ENCODE peak calls at places on chromosome 10, in nine cellular contexts. One of them, this sample, is unnamed.

GRCh38 chr10:103564799-103565365 is 71.4 kb downstream of the NEURL1 start:
- DNase-seq in brain pericyte: no peak
- DNase-seq in hepatocyte: peak
- DNase-seq in osteocyte: no peak
- DNase-seq in DMS53: peak
- DNase-seq in NCI-H1436: no peak
- DNase-seq in GM10248: peak
- DNase-seq in activated CD8-positive, alpha-beta T cell treated with anti-CD3 and anti-CD28 coated beads for 36 hours: peak
- DNase-seq in NCI-H510A: no peak
- DNase-seq in this sample: no peak

GRCh38 chr10:60135020-60135419 is 228.7 kb upstream of the CCDC6 start:
- DNase-seq in osteocyte: no peak
- DNase-seq in activated CD8-positive, alpha-beta T cell treated with anti-CD3 and anti-CD28 coated beads for 36 hours: no peak
- DNase-seq in NCI-H510A: no peak
- DNase-seq in hepatocyte: no peak
- DNase-seq in NCI-H1436: no peak
- DNase-seq in brain pericyte: no peak
- DNase-seq in GM10248: no peak
- DNase-seq in DMS53: no peak
- DNase-seq in this sample: no peak

GRCh38 chr10:3623746-3624145 is 161.3 kb downstream of the KLF6 start:
- DNase-seq in brain pericyte: no peak
- DNase-seq in osteocyte: no peak
- DNase-seq in DMS53: no peak
- DNase-seq in GM10248: no peak
- DNase-seq in hepatocyte: no peak
- DNase-seq in NCI-H510A: no peak
- DNase-seq in activated CD8-positive, alpha-beta T cell treated with anti-CD3 and anti-CD28 coated beads for 36 hours: no peak
- DNase-seq in NCI-H1436: no peak
- DNase-seq in this sample: no peak

GRCh38 chr10:83603708-83604107 is 535.6 kb upstream of the GHITM start:
- DNase-seq in activated CD8-positive, alpha-beta T cell treated with anti-CD3 and anti-CD28 coated beads for 36 hours: peak
- DNase-seq in hepatocyte: no peak
- DNase-seq in DMS53: peak
- DNase-seq in NCI-H510A: peak
- DNase-seq in brain pericyte: no peak
- DNase-seq in GM10248: peak
- DNase-seq in NCI-H1436: no peak
- DNase-seq in osteocyte: no peak
- DNase-seq in this sample: no peak

GRCh38 chr10:120612756-120613155 is 155.7 kb downstream of the PLPP4 start:
- DNase-seq in NCI-H1436: no peak
- DNase-seq in NCI-H510A: no peak
- DNase-seq in DMS53: no peak
- DNase-seq in activated CD8-positive, alpha-beta T cell treated with anti-CD3 and anti-CD28 coated beads for 36 hours: no peak
- DNase-seq in GM10248: no peak
- DNase-seq in brain pericyte: no peak
- DNase-seq in osteocyte: no peak
- DNase-seq in hepatocyte: no peak
- DNase-seq in this sample: no peak

GRCh38 chr10:43078175-43078985 is 1.5 kb downstream of the RET start:
- DNase-seq in hepatocyte: no peak
- DNase-seq in NCI-H510A: no peak
- DNase-seq in NCI-H1436: no peak
- DNase-seq in DMS53: peak
- DNase-seq in GM10248: no peak
- DNase-seq in activated CD8-positive, alpha-beta T cell treated with anti-CD3 and anti-CD28 coated beads for 36 hours: no peak
- DNase-seq in osteocyte: no peak
- DNase-seq in brain pericyte: no peak
- DNase-seq in this sample: no peak

GRCh38 chr10:25388188-25388861 is 213.5 kb downstream of the GPR158 start:
- DNase-seq in NCI-H1436: no peak
- DNase-seq in activated CD8-positive, alpha-beta T cell treated with anti-CD3 and anti-CD28 coated beads for 36 hours: no peak
- DNase-seq in hepatocyte: no peak
- DNase-seq in brain pericyte: no peak
- DNase-seq in GM10248: no peak
- DNase-seq in osteocyte: no peak
- DNase-seq in NCI-H510A: no peak
- DNase-seq in DMS53: no peak
- DNase-seq in this sample: no peak

GRCh38 chr10:100528123-100528884 is 1.4 kb downstream of the NDUFB8 start:
- DNase-seq in brain pericyte: no peak
- DNase-seq in NCI-H1436: no peak
- DNase-seq in GM10248: no peak
- DNase-seq in activated CD8-positive, alpha-beta T cell treated with anti-CD3 and anti-CD28 coated beads for 36 hours: peak
- DNase-seq in NCI-H510A: no peak
- DNase-seq in hepatocyte: no peak
- DNase-seq in DMS53: no peak
- DNase-seq in osteocyte: no peak
- DNase-seq in this sample: no peak

GRCh38 chr10:105797234-105797890 is 1156.3 kb downstream of the SORCS3 start:
- DNase-seq in DMS53: peak
- DNase-seq in NCI-H1436: no peak
- DNase-seq in activated CD8-positive, alpha-beta T cell treated with anti-CD3 and anti-CD28 coated beads for 36 hours: no peak
- DNase-seq in brain pericyte: no peak
- DNase-seq in NCI-H510A: no peak
- DNase-seq in hepatocyte: peak
- DNase-seq in osteocyte: no peak
- DNase-seq in GM10248: peak
- DNase-seq in this sample: no peak

GRCh38 chr10:129646921-129647320 is 179.9 kb downstream of the MGMT start:
- DNase-seq in GM10248: no peak
- DNase-seq in NCI-H1436: no peak
- DNase-seq in brain pericyte: no peak
- DNase-seq in NCI-H510A: no peak
- DNase-seq in osteocyte: no peak
- DNase-seq in activated CD8-positive, alpha-beta T cell treated with anti-CD3 and anti-CD28 coated beads for 36 hours: no peak
- DNase-seq in DMS53: no peak
- DNase-seq in hepatocyte: no peak
- DNase-seq in this sample: no peak

GRCh38 chr10:119412831-119413737 is 129.4 kb downstream of the RGS10 start:
- DNase-seq in osteocyte: no peak
- DNase-seq in DMS53: no peak
- DNase-seq in NCI-H1436: no peak
- DNase-seq in GM10248: no peak
- DNase-seq in activated CD8-positive, alpha-beta T cell treated with anti-CD3 and anti-CD28 coated beads for 36 hours: no peak
- DNase-seq in NCI-H510A: peak
- DNase-seq in brain pericyte: no peak
- DNase-seq in hepatocyte: peak
- DNase-seq in this sample: no peak

GRCh38 chr10:91206427-91206826 is 14.0 kb upstream of the PCGF5 start:
- DNase-seq in NCI-H510A: no peak
- DNase-seq in GM10248: no peak
- DNase-seq in NCI-H1436: no peak
- DNase-seq in activated CD8-positive, alpha-beta T cell treated with anti-CD3 and anti-CD28 coated beads for 36 hours: no peak
- DNase-seq in brain pericyte: no peak
- DNase-seq in osteocyte: no peak
- DNase-seq in DMS53: no peak
- DNase-seq in hepatocyte: no peak
- DNase-seq in this sample: no peak

GRCh38 chr10:63084690-63085377 is 48.3 kb upstream of the NRBF2 start:
- DNase-seq in hepatocyte: no peak
- DNase-seq in brain pericyte: no peak
- DNase-seq in NCI-H510A: no peak
- DNase-seq in GM10248: no peak
- DNase-seq in activated CD8-positive, alpha-beta T cell treated with anti-CD3 and anti-CD28 coated beads for 36 hours: no peak
- DNase-seq in osteocyte: no peak
- DNase-seq in DMS53: no peak
- DNase-seq in NCI-H1436: no peak
- DNase-seq in this sample: no peak

GRCh38 chr10:130439796-130440195 is 303.6 kb downstream of the GLRX3 start:
- DNase-seq in activated CD8-positive, alpha-beta T cell treated with anti-CD3 and anti-CD28 coated beads for 36 hours: no peak
- DNase-seq in DMS53: no peak
- DNase-seq in osteocyte: peak
- DNase-seq in NCI-H510A: no peak
- DNase-seq in NCI-H1436: no peak
- DNase-seq in brain pericyte: no peak
- DNase-seq in hepatocyte: no peak
- DNase-seq in GM10248: no peak
- DNase-seq in this sample: peak

GRCh38 chr10:93422121-93422520 is 60.0 kb downstream of the MYOF start:
- DNase-seq in brain pericyte: no peak
- DNase-seq in hepatocyte: no peak
- DNase-seq in DMS53: no peak
- DNase-seq in NCI-H510A: no peak
- DNase-seq in GM10248: no peak
- DNase-seq in osteocyte: no peak
- DNase-seq in NCI-H1436: no peak
- DNase-seq in activated CD8-positive, alpha-beta T cell treated with anti-CD3 and anti-CD28 coated beads for 36 hours: no peak
- DNase-seq in this sample: no peak

GRCh38 chr10:13987472-13987871 is 343.3 kb downstream of the FRMD4A start:
- DNase-seq in activated CD8-positive, alpha-beta T cell treated with anti-CD3 and anti-CD28 coated beads for 36 hours: peak
- DNase-seq in osteocyte: no peak
- DNase-seq in DMS53: peak
- DNase-seq in brain pericyte: no peak
- DNase-seq in NCI-H510A: no peak
- DNase-seq in GM10248: no peak
- DNase-seq in hepatocyte: no peak
- DNase-seq in NCI-H1436: no peak
- DNase-seq in this sample: peak

GRCh38 chr10:109987413-109987812 is 20.4 kb upstream of the ADD3 start:
- DNase-seq in hepatocyte: peak
- DNase-seq in DMS53: no peak
- DNase-seq in NCI-H510A: no peak
- DNase-seq in activated CD8-positive, alpha-beta T cell treated with anti-CD3 and anti-CD28 coated beads for 36 hours: no peak
- DNase-seq in osteocyte: no peak
- DNase-seq in brain pericyte: no peak
- DNase-seq in NCI-H1436: no peak
- DNase-seq in GM10248: no peak
- DNase-seq in this sample: no peak

GRCh38 chr10:70461397-70462348 is 16.9 kb upstream of the PALD1 start:
- DNase-seq in NCI-H510A: no peak
- DNase-seq in GM10248: peak
- DNase-seq in NCI-H1436: peak
- DNase-seq in activated CD8-positive, alpha-beta T cell treated with anti-CD3 and anti-CD28 coated beads for 36 hours: peak
- DNase-seq in brain pericyte: no peak
- DNase-seq in osteocyte: no peak
- DNase-seq in hepatocyte: peak
- DNase-seq in DMS53: peak
- DNase-seq in this sample: no peak

This sample was measured in coronary artery.